ENCODE peak calls at places on chromosomes 12 and 14, in four cellular contexts. One of them, this sample, is unnamed.

GRCh38 chr12:96427269-96427729 is 27.1 kb upstream of the CDK17 start:
- DNase-seq in thoracic aorta: peak; percentile 20
- DNase-seq in GM23248: peak; percentile 99
- DNase-seq in transverse colon: peak; percentile 35
- DNase-seq in this sample: peak; percentile 84

GRCh38 chr12:56683-57346 is 9.8 kb upstream of the IQSEC3 start:
- DNase-seq in thoracic aorta: no peak
- DNase-seq in GM23248: no peak
- DNase-seq in transverse colon: no peak
- DNase-seq in this sample: no peak

GRCh38 chr14:91282954-91283645 is 38.6 kb upstream of the GPR68 start:
- DNase-seq in transverse colon: no peak
- DNase-seq in GM23248: no peak
- DNase-seq in thoracic aorta: no peak
- DNase-seq in this sample: no peak

GRCh38 chr14:90624732-90625444 is 191.3 kb downstream of the TTC7B start:
- DNase-seq in transverse colon: no peak
- DNase-seq in thoracic aorta: no peak
- DNase-seq in GM23248: no peak
- DNase-seq in this sample: no peak

GRCh38 chr14:105128059-105128458 is 40.5 kb downstream of the JAG2 start:
- DNase-seq in GM23248: no peak
- DNase-seq in transverse colon: no peak
- DNase-seq in thoracic aorta: no peak
- DNase-seq in this sample: no peak

GRCh38 chr12:125089083-125089482 is 23.8 kb downstream of the AACS start:
- DNase-seq in transverse colon: no peak
- DNase-seq in GM23248: no peak
- DNase-seq in thoracic aorta: no peak
- DNase-seq in this sample: no peak

GRCh38 chr12:15590180-15590826 is 198.9 kb downstream of the EPS8 start:
- DNase-seq in GM23248: peak; percentile 87
- DNase-seq in thoracic aorta: no peak
- DNase-seq in transverse colon: peak; percentile 43
- DNase-seq in this sample: no peak

GRCh38 chr14:52724360-52724644 is 5.7 kb upstream of the STYX start:
- DNase-seq in transverse colon: no peak
- DNase-seq in thoracic aorta: no peak
- DNase-seq in GM23248: no peak
- DNase-seq in this sample: no peak

GRCh38 chr12:52395761-52396434 is 10.2 kb downstream of the KRT82 start:
- DNase-seq in GM23248: peak; percentile 56
- DNase-seq in thoracic aorta: no peak
- DNase-seq in transverse colon: peak; percentile 28
- DNase-seq in this sample: peak; percentile 66

GRCh38 chr12:6570264-6570887 is 2.3 kb upstream of the NOP2 start:
- DNase-seq in transverse colon: peak; percentile 64
- DNase-seq in thoracic aorta: no peak
- DNase-seq in GM23248: peak; percentile 57
- DNase-seq in this sample: no peak

GRCh38 chr14:105489607-105490317 is 1.3 kb upstream of the TEDC1 start:
- DNase-seq in thoracic aorta: no peak
- DNase-seq in transverse colon: peak; percentile 93
- DNase-seq in GM23248: peak; percentile 92
- DNase-seq in this sample: peak; percentile 95

GRCh38 chr12:49367381-49368239 is at the start of gene SPATS2:
- DNase-seq in transverse colon: peak; percentile 95
- DNase-seq in thoracic aorta: peak; percentile 75
- DNase-seq in GM23248: peak; percentile 56
- DNase-seq in this sample: peak; percentile 96

GRCh38 chr12:69123311-69123710 is 116.1 kb upstream of the CPSF6 start:
- DNase-seq in thoracic aorta: no peak
- DNase-seq in transverse colon: no peak
- DNase-seq in GM23248: no peak
- DNase-seq in this sample: no peak

GRCh38 chr14:50047274-50047676 is 69.1 kb downstream of the VCPKMT start:
- DNase-seq in GM23248: no peak
- DNase-seq in thoracic aorta: no peak
- DNase-seq in transverse colon: peak; percentile 70
- DNase-seq in this sample: no peak

GRCh38 chr12:64627781-64628180 is 17.5 kb downstream of the RASSF3 start:
- DNase-seq in transverse colon: no peak
- DNase-seq in GM23248: peak; percentile 84
- DNase-seq in thoracic aorta: no peak
- DNase-seq in this sample: no peak

GRCh38 chr14:96781371-96781770 is 15.8 kb upstream of the VRK1 start:
- DNase-seq in transverse colon: no peak
- DNase-seq in GM23248: no peak
- DNase-seq in thoracic aorta: no peak
- DNase-seq in this sample: no peak

GRCh38 chr12:93299262-93299846 is 78.4 kb upstream of the NUDT4 start:
- DNase-seq in thoracic aorta: no peak
- DNase-seq in GM23248: no peak
- DNase-seq in transverse colon: no peak
- DNase-seq in this sample: no peak

GRCh38 chr12:66107451-66107915 is 23.1 kb downstream of the LLPH start:
- DNase-seq in thoracic aorta: peak; percentile 69
- DNase-seq in GM23248: peak; percentile 92
- DNase-seq in transverse colon: peak; percentile 35
- DNase-seq in this sample: peak; percentile 68

DNA sequence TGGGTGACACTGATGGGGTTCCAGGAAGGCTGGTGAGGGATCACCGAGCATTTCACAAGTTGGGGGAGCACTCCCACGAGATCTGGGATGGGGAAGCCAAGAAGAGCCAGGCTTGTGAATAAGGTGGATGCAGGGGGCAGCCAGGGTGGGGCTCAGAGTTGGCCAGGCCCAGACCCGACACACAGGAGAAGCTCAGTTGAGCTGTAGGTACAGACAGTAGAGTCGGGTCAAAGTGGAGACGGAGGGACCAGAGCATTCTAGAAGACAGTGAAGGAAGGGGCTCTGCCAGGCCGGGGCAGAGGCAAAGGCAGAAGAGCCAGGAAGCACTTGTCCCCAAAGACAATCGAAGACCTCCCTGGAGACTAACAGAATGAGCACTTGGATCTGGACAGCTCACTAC is 70.9 kb upstream of the BCL11B start:
- DNase-seq in transverse colon: no peak
- DNase-seq in GM23248: no peak
- DNase-seq in thoracic aorta: no peak
- DNase-seq in this sample: no peak
- H3K27me3 ChIP-seq in transverse colon: no peaks in the 10 kb centered on the region
- H3K27me3 ChIP-seq in GM23248: peaks cover 3% of the 10 kb centered on the region
- H3K27me3 ChIP-seq in thoracic aorta: no peaks in the 10 kb centered on the region
- H3K27me3 ChIP-seq in this sample: peaks cover 18% of the 10 kb centered on the region

GRCh38 chr12:70719672-70720420 is 82.6 kb upstream of the PTPRB start:
- DNase-seq in transverse colon: no peak
- DNase-seq in GM23248: peak; percentile 64
- DNase-seq in thoracic aorta: no peak
- DNase-seq in this sample: no peak
- H3K4me3 ChIP-seq in transverse colon: no peak overlapping the region
- H3K4me3 ChIP-seq in GM23248: peak overlapping the region; percentile 69
- H3K4me3 ChIP-seq in thoracic aorta: peak overlapping the region; percentile 63
- H3K4me3 ChIP-seq in this sample: peak overlapping the region; percentile 30

GRCh38 chr14:36588788-36589187 is 6.4 kb upstream of the NKX2-8 start:
- DNase-seq in GM23248: no peak
- DNase-seq in transverse colon: no peak
- DNase-seq in thoracic aorta: no peak
- DNase-seq in this sample: no peak
- H3K27me3 ChIP-seq in GM23248: peaks cover 86% of the 10 kb centered on the region
- H3K27me3 ChIP-seq in transverse colon: peaks cover 90% of the 10 kb centered on the region
- H3K27me3 ChIP-seq in thoracic aorta: no peaks in the 10 kb centered on the region
- H3K27me3 ChIP-seq in this sample: peaks cover 63% of the 10 kb centered on the region

GRCh38 chr12:53965251-53966069 is 7.5 kb upstream of the HOXC11 start:
- DNase-seq in transverse colon: no peak
- DNase-seq in thoracic aorta: no peak
- DNase-seq in GM23248: no peak
- DNase-seq in this sample: no peak
- H3K4me3 ChIP-seq in transverse colon: no peak overlapping the region
- H3K4me3 ChIP-seq in thoracic aorta: no peak overlapping the region
- H3K4me3 ChIP-seq in GM23248: no peak overlapping the region
- H3K4me3 ChIP-seq in this sample: no peak overlapping the region

GRCh38 chr14:32932302-32932920 is 6.3 kb upstream of the NPAS3 start:
- DNase-seq in thoracic aorta: no peak
- DNase-seq in transverse colon: no peak
- DNase-seq in GM23248: no peak
- DNase-seq in this sample: no peak
- H3K27me3 ChIP-seq in thoracic aorta: no peaks in the 10 kb centered on the region
- H3K27me3 ChIP-seq in transverse colon: peaks cover 80% of the 10 kb centered on the region
- H3K27me3 ChIP-seq in GM23248: peaks cover 47% of the 10 kb centered on the region
- H3K27me3 ChIP-seq in this sample: peaks cover 51% of the 10 kb centered on the region

DNA sequence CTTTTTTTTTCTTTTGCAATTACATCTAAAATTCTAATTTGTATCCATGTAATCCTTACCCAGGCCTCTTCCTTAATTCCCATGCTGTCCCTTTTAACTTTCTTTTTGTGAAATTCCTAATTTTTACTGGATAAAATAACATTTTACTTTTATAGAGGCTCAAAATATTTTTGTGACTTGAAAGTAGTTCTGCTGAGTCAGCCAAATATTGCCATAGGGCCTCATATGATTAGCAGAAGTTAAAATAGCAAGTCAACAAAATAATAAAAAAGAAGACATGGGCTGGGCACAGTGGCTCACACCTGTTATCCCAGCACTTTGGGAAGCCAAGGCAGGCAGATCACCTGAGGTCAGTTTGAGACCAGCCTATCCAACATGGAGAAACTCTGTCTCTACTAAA is 2.0 kb downstream of the C3AR1 start:
- DNase-seq in transverse colon: no peak
- DNase-seq in GM23248: no peak
- DNase-seq in thoracic aorta: no peak
- DNase-seq in this sample: no peak
- H3K4me3 ChIP-seq in transverse colon: no peak overlapping the region
- H3K4me3 ChIP-seq in GM23248: no peak overlapping the region
- H3K4me3 ChIP-seq in thoracic aorta: peak overlapping the region; percentile 28
- H3K4me3 ChIP-seq in this sample: peak overlapping the region; percentile 29

This sample was measured in suprapubic skin.